ENCODE peak calls at places on chromosomes 7 and 10, in seven cellular contexts. Q is HCT116, E is SK-N-SH, H is H1, L is HepG2, F is K562, Z is GM12878. B is an unnamed sample.

GRCh38 chr7:150446288-150446938 is 4.0 kb upstream of the GIMAP8 start:
- DNase-seq in Q (no peak), E (no peak), H (no peak), L (no peak), F (no peak), Z (no peak), B (no peak)

GRCh38 chr10:113126506-113127192 is 176.6 kb downstream of the TCF7L2 start:
- DNase-seq in Q (no peak), E (peak; percentile 94), H (no peak), L (peak; percentile 15), F (no peak), Z (no peak), B (peak; percentile 68)

GRCh38 chr7:27198871-27199801 is 755 bp downstream of the HOXA13 start:
- DNase-seq in Q (no peak), E (peak; percentile 70), H (no peak), L (no peak), F (no peak), Z (no peak), B (no peak)

GRCh38 chr10:35359056-35359455 is 22.7 kb downstream of the CCNY start:
- DNase-seq in Q (no peak), E (peak; percentile 76), H (no peak), L (no peak), F (no peak), Z (no peak), B (no peak)

GRCh38 chr7:131109757-131110293 is 217.9 kb upstream of the MKLN1 start:
- DNase-seq in Q (no peak), E (peak; percentile 86), H (no peak), L (peak; percentile 59), F (peak; percentile 92), Z (no peak), B (peak; percentile 80)

GRCh38 chr7:142896741-142897379 is 11.3 kb upstream of the TRPV6 start:
- DNase-seq in Q (no peak), E (no peak), H (no peak), L (no peak), F (no peak), Z (no peak), B (no peak)

GRCh38 chr7:43292384-43292783 is 179.9 kb downstream of the HECW1 start:
- DNase-seq in Q (no peak), E (no peak), H (no peak), L (no peak), F (no peak), Z (no peak), B (no peak)

GRCh38 chr7:128963327-128963757 is 25.6 kb downstream of the IRF5 start:
- DNase-seq in Q (no peak), E (no peak), H (no peak), L (no peak), F (no peak), Z (peak; percentile 79), B (no peak)

GRCh38 chr7:70178787-70179186 is 580.5 kb downstream of the AUTS2 start:
- DNase-seq in Q (no peak), E (no peak), H (peak; percentile 9), L (no peak), F (no peak), Z (no peak), B (no peak)

GRCh38 chr7:147861945-147862344 is 728.6 kb upstream of the C7orf33 start:
- DNase-seq in Q (no peak), E (no peak), H (no peak), L (no peak), F (no peak), Z (no peak), B (no peak)

GRCh38 chr10:47365561-47365960 is 17.4 kb downstream of the RBP3 start:
- DNase-seq in Q (no peak), E (no peak), H (no peak), L (no peak), F (no peak), Z (no peak), B (no peak)

GRCh38 chr7:107045980-107046379 is 1.5 kb downstream of the PRKAR2B start:
- DNase-seq in Q (no peak), E (no peak), H (no peak), L (no peak), F (peak; percentile 58), Z (no peak), B (no peak)

GRCh38 chr7:158279539-158280466 is 307.8 kb downstream of the PTPRN2 start:
- DNase-seq in Q (no peak), E (peak; percentile 15), H (no peak), L (no peak), F (no peak), Z (no peak), B (no peak)

GRCh38 chr10:88582806-88583583 is at the start of gene RNLS:
- DNase-seq in Q (no peak), E (peak; percentile 2), H (peak; percentile 33), L (no peak), F (peak; percentile 17), Z (peak; percentile 37), B (peak; percentile 55)

GRCh38 chr7:83413425-83413824 is 235.5 kb downstream of the SEMA3E start:
- DNase-seq in Q (no peak), E (no peak), H (no peak), L (no peak), F (no peak), Z (no peak), B (no peak)

GRCh38 chr10:101834341-101834740 is 9.3 kb downstream of the KCNIP2 start:
- DNase-seq in Q (no peak), E (no peak), H (no peak), L (no peak), F (peak; percentile 22), Z (no peak), B (no peak)

GRCh38 chr7:89798599-89798996 is 355.7 kb upstream of the STEAP1 start:
- DNase-seq in Q (no peak), E (no peak), H (no peak), L (no peak), F (no peak), Z (no peak), B (no peak)

GRCh38 chr10:95820363-95820762 is 64.4 kb downstream of the ENTPD1 start:
- DNase-seq in Q (no peak), E (no peak), H (no peak), L (no peak), F (no peak), Z (no peak), B (no peak)

GRCh38 chr10:95818663-95819062 is 62.7 kb downstream of the ENTPD1 start:
- DNase-seq in Q (no peak), E (no peak), H (no peak), L (peak; percentile 79), F (no peak), Z (no peak), B (no peak)

GRCh38 chr10:95821766-95822165 is 65.8 kb downstream of the ENTPD1 start:
- DNase-seq in Q (no peak), E (no peak), H (no peak), L (no peak), F (no peak), Z (no peak), B (no peak)

GRCh38 chr10:95818010-95818409 is 62.0 kb downstream of the ENTPD1 start:
- DNase-seq in Q (no peak), E (no peak), H (no peak), L (no peak), F (no peak), Z (no peak), B (no peak)

GRCh38 chr10:95819620-95820329 is 63.8 kb downstream of the ENTPD1 start:
- DNase-seq in Q (no peak), E (no peak), H (no peak), L (no peak), F (no peak), Z (no peak), B (no peak)
- TF ChIP-seq JUND in Q (no peak), E (no peak), H (no peak), L (no peak), F (no peak), Z (no peak), B (no peak)

DNA sequence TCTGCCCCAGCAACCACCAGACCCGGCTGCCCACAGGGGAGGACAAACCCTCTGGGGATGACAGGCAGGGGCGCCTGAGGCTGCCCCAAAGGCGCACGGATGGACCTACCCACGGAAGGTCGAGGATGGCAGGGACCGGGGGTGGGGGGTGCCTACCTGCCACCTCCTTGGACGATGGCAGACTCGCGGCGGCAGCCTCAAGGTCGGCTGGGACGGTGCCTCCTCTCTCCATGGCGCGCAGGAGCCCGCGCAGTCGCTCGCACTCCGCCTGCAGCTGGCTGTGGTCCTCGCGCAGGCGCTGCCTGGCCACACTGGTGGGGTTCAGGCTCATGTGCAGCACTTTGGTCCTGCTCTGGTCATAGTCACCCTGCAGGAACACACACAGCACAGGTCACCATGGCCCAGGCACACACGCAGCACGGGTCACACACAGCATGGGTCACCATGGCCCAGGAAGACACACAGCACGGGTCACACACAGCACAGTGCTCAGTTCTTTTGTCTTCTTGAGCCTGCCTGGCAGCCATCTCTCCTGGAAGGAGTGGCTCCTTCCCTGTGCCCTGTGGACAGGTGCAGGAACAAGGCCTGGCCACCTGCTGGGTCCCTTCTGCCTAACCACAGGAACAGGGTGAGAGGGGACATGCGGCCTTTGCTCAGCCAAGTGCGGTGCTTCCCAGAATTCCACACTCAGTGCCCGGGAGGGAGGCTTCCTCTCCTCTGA is 266.6 kb downstream of the ELFN1 start:
- DNase-seq in Q (no peak), E (no peak), H (no peak), L (no peak), F (no peak), Z (no peak), B (peak; percentile 50)
- TF ChIP-seq JUND in Q (no peak), E (no peak), H (no peak), L (no peak), F (no peak), Z (no peak), B (no peak)

GRCh38 chr7:110669410-110669809 is 421.5 kb upstream of the LRRN3 start:
- DNase-seq in Q (no peak), E (no peak), H (no peak), L (no peak), F (no peak), Z (no peak), B (no peak)
- TF ChIP-seq JUND in Q (no peak), E (no peak), H (no peak), L (no peak), F (no peak), Z (no peak), B (no peak)

GRCh38 chr7:124716894-124717293 is 48.7 kb downstream of the GPR37 start:
- DNase-seq in Q (no peak), E (no peak), H (no peak), L (no peak), F (no peak), Z (no peak), B (no peak)

GRCh38 chr7:124723012-124723411 is 42.6 kb downstream of the GPR37 start:
- DNase-seq in Q (peak; percentile 52), E (no peak), H (no peak), L (peak; percentile 16), F (no peak), Z (no peak), B (no peak)

GRCh38 chr7:124722292-124722691 is 43.3 kb downstream of the GPR37 start:
- DNase-seq in Q (no peak), E (no peak), H (no peak), L (no peak), F (no peak), Z (no peak), B (no peak)

GRCh38 chr7:124718032-124718766 is 47.4 kb downstream of the GPR37 start:
- DNase-seq in Q (no peak), E (no peak), H (no peak), L (peak; percentile 35), F (no peak), Z (no peak), B (no peak)

DNA sequence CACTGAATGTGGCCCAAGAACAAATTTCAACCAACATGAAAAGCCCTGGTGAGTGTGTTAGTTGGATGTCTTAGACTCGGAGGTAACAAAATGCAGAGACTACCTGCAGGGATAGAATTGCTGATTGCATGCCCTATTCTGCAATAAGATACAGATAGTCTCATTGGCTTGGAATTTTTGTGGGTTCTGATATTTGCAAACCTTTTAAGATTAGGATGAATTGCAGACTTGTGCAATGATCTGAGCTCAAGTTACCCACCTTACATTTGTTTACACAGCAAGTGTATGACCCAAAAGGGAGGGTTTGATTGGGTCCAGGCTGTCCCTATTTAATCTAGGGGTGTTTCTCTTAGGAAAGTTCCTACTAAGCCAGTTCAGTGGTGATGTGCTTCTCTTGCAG is 45.4 kb downstream of the GPR37 start:
- DNase-seq in Q (no peak), E (no peak), H (peak; percentile 2), L (peak; percentile 40), F (no peak), Z (no peak), B (no peak)
- TF ChIP-seq JUND in Q (no peak), E (no peak), H (no peak), L (no peak), F (no peak), Z (no peak), B (no peak)

B was measured in T47D.